ENCODE peak calls at places on chromosome 9, in four cellular contexts. One of them, this sample, is unnamed.

GRCh38 chr9:18683312-18683711 is 209.4 kb downstream of the ADAMTSL1 start:
- DNase-seq in fibroblast of the aortic adventitia: no peak
- DNase-seq in GM23248: no peak
- DNase-seq in ovary: no peak
- DNase-seq in this sample: no peak

GRCh38 chr9:124306098-124306735 is 48.5 kb downstream of the NEK6 start:
- DNase-seq in fibroblast of the aortic adventitia: peak
- DNase-seq in GM23248: peak
- DNase-seq in ovary: no peak
- DNase-seq in this sample: no peak

GRCh38 chr9:81620009-81620405 is 69.3 kb downstream of the TLE1 start:
- DNase-seq in fibroblast of the aortic adventitia: no peak
- DNase-seq in GM23248: no peak
- DNase-seq in ovary: no peak
- DNase-seq in this sample: no peak

GRCh38 chr9:36995927-36996471 is 38.1 kb downstream of the PAX5 start:
- DNase-seq in fibroblast of the aortic adventitia: peak
- DNase-seq in GM23248: peak
- DNase-seq in ovary: no peak
- DNase-seq in this sample: no peak

GRCh38 chr9:35814106-35814840 is 569 bp downstream of the HINT2 start:
- DNase-seq in fibroblast of the aortic adventitia: peak
- DNase-seq in GM23248: peak
- DNase-seq in ovary: peak
- DNase-seq in this sample: no peak

GRCh38 chr9:76394896-76395244 is 644 bp upstream of the RFK start:
- DNase-seq in fibroblast of the aortic adventitia: peak
- DNase-seq in GM23248: no peak
- DNase-seq in ovary: no peak
- DNase-seq in this sample: peak

GRCh38 chr9:106874031-106874430 is 11.1 kb downstream of the ZNF462 start:
- DNase-seq in fibroblast of the aortic adventitia: no peak
- DNase-seq in GM23248: no peak
- DNase-seq in ovary: no peak
- DNase-seq in this sample: no peak

GRCh38 chr9:7570107-7570720 is 229.4 kb downstream of the DMAC1 start:
- DNase-seq in fibroblast of the aortic adventitia: peak
- DNase-seq in GM23248: peak
- DNase-seq in ovary: no peak
- DNase-seq in this sample: no peak

GRCh38 chr9:98783518-98784226 is 12.7 kb downstream of the ANKS6 start:
- DNase-seq in fibroblast of the aortic adventitia: no peak
- DNase-seq in GM23248: no peak
- DNase-seq in ovary: no peak
- DNase-seq in this sample: no peak

GRCh38 chr9:72980183-72980582 is 27.3 kb upstream of the ALDH1A1 start:
- DNase-seq in fibroblast of the aortic adventitia: no peak
- DNase-seq in GM23248: no peak
- DNase-seq in ovary: no peak
- DNase-seq in this sample: no peak

GRCh38 chr9:106019017-106019692 is 324.8 kb downstream of the TMEM38B start:
- DNase-seq in fibroblast of the aortic adventitia: no peak
- DNase-seq in GM23248: no peak
- DNase-seq in ovary: peak
- DNase-seq in this sample: no peak

GRCh38 chr9:93649610-93650261 is 73.4 kb downstream of the PHF2 start:
- DNase-seq in fibroblast of the aortic adventitia: no peak
- DNase-seq in GM23248: peak
- DNase-seq in ovary: peak
- DNase-seq in this sample: no peak

GRCh38 chr9:38068616-38068865 is 486 bp downstream of the SHB start:
- DNase-seq in fibroblast of the aortic adventitia: peak
- DNase-seq in GM23248: peak
- DNase-seq in ovary: peak
- DNase-seq in this sample: no peak

GRCh38 chr9:111798786-111799185 is 4.0 kb upstream of the SHOC1 start:
- DNase-seq in fibroblast of the aortic adventitia: peak
- DNase-seq in GM23248: peak
- DNase-seq in ovary: no peak
- DNase-seq in this sample: no peak

GRCh38 chr9:20384642-20385041 is 237.7 kb downstream of the MLLT3 start:
- DNase-seq in fibroblast of the aortic adventitia: peak
- DNase-seq in GM23248: no peak
- DNase-seq in ovary: no peak
- DNase-seq in this sample: no peak

GRCh38 chr9:37191403-37192089 is 71.2 kb downstream of the ZCCHC7 start:
- DNase-seq in fibroblast of the aortic adventitia: no peak
- DNase-seq in GM23248: no peak
- DNase-seq in ovary: no peak
- DNase-seq in this sample: no peak

GRCh38 chr9:21392270-21392669 is 7.1 kb upstream of the IFNA2 start:
- DNase-seq in fibroblast of the aortic adventitia: no peak
- DNase-seq in GM23248: peak
- DNase-seq in ovary: no peak
- DNase-seq in this sample: no peak

GRCh38 chr9:137269231-137269772 is 8.2 kb upstream of the TOR4A start:
- DNase-seq in fibroblast of the aortic adventitia: no peak
- DNase-seq in GM23248: no peak
- DNase-seq in ovary: peak
- DNase-seq in this sample: no peak

DNA sequence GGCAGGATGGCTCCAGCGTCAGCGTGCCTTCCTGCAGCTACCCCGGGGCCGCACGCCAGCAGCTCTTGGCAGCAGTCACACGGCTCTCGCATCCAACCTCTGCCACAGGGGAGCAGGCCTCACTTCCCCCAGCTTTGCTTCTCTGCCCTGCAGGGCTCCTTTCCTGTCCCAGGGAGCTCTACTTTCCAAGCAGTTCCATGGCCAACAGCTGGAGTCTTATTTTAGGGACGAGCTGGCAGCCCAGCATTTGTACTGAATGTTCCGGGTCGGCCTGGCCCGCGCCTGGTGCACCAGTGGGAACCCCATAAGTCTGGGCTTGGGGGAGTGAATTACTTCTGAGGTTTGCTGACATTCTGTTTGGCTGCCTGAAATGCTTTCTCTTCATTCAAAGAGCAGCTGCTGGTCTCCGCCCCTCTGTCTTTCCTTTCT is 34.6 kb downstream of the GADD45G start:
- DNase-seq in fibroblast of the aortic adventitia: peak
- DNase-seq in GM23248: peak
- DNase-seq in ovary: peak
- DNase-seq in this sample: no peak
- H3K4me3 ChIP-seq in fibroblast of the aortic adventitia: no peak
- H3K4me3 ChIP-seq in GM23248: no peak
- H3K4me3 ChIP-seq in ovary: peak
- H3K4me3 ChIP-seq in this sample: peak

GRCh38 chr9:122374885-122375420 is 4.1 kb downstream of the PTGS1 start:
- DNase-seq in fibroblast of the aortic adventitia: peak
- DNase-seq in GM23248: peak
- DNase-seq in ovary: peak
- DNase-seq in this sample: no peak

GRCh38 chr9:122370869-122371467 is at the start of gene PTGS1:
- DNase-seq in fibroblast of the aortic adventitia: no peak
- DNase-seq in GM23248: peak
- DNase-seq in ovary: no peak
- DNase-seq in this sample: no peak

GRCh38 chr9:122370303-122370702 is 521 bp upstream of the PTGS1 start:
- DNase-seq in fibroblast of the aortic adventitia: no peak
- DNase-seq in GM23248: no peak
- DNase-seq in ovary: no peak
- DNase-seq in this sample: no peak

GRCh38 chr9:122372856-122373845 is 2.3 kb downstream of the PTGS1 start:
- DNase-seq in fibroblast of the aortic adventitia: no peak
- DNase-seq in GM23248: no peak
- DNase-seq in ovary: no peak
- DNase-seq in this sample: no peak

GRCh38 chr9:122371851-122372250 is 1.0 kb downstream of the PTGS1 start:
- DNase-seq in fibroblast of the aortic adventitia: no peak
- DNase-seq in GM23248: no peak
- DNase-seq in ovary: no peak
- DNase-seq in this sample: no peak
- H3K4me3 ChIP-seq in fibroblast of the aortic adventitia: peak
- H3K4me3 ChIP-seq in GM23248: peak
- H3K4me3 ChIP-seq in ovary: no peak
- H3K4me3 ChIP-seq in this sample: no peak

GRCh38 chr9:116154976-116155699 is 1.5 kb downstream of the PAPPA start:
- DNase-seq in fibroblast of the aortic adventitia: peak
- DNase-seq in GM23248: peak
- DNase-seq in ovary: peak
- DNase-seq in this sample: no peak

GRCh38 chr9:116152941-116153764 is 438 bp upstream of the PAPPA start:
- DNase-seq in fibroblast of the aortic adventitia: peak
- DNase-seq in GM23248: peak
- DNase-seq in ovary: peak
- DNase-seq in this sample: no peak

GRCh38 chr9:116152390-116152789 is 1.2 kb upstream of the PAPPA start:
- DNase-seq in fibroblast of the aortic adventitia: no peak
- DNase-seq in GM23248: peak
- DNase-seq in ovary: no peak
- DNase-seq in this sample: no peak

GRCh38 chr9:116154334-116154975 is 864 bp downstream of the PAPPA start:
- DNase-seq in fibroblast of the aortic adventitia: no peak
- DNase-seq in GM23248: peak
- DNase-seq in ovary: peak
- DNase-seq in this sample: no peak

DNA sequence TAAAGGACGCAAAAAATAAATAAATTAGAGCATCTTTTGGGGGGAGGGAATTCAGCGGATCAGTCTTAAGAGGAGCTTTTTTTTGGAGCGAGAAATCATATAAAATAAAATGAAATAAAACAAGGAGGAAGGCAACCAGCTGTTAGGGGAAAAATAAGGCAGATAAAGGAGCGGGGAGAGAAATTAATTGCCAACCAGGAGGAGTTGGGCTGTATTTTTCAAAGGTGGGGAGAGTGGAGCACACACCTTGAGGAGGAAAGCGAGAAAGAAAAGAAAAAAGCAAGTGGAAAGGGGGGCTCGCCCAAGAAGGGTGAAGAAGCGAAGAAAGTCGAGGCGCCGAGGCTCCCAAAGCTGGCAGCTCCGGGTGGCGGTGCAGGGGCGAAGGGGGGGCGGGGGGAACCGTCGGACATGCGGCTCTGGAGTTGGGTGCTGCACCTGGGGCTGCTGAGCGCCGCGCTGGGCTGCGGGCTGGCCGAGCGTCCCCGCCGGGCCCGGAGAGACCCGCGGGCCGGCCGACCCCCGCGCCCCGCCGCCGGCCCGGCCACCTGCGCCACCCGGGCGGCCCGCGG is at the start of gene PAPPA:
- DNase-seq in fibroblast of the aortic adventitia: no peak
- DNase-seq in GM23248: peak
- DNase-seq in ovary: peak
- DNase-seq in this sample: no peak
- H3K4me3 ChIP-seq in fibroblast of the aortic adventitia: peak
- H3K4me3 ChIP-seq in GM23248: peak
- H3K4me3 ChIP-seq in ovary: peak
- H3K4me3 ChIP-seq in this sample: peak

GRCh38 chr9:78366827-78367226 is 69.9 kb downstream of the PSAT1 start:
- DNase-seq in fibroblast of the aortic adventitia: no peak
- DNase-seq in GM23248: no peak
- DNase-seq in ovary: peak
- DNase-seq in this sample: no peak

GRCh38 chr9:78370991-78371390 is 74.1 kb downstream of the PSAT1 start:
- DNase-seq in fibroblast of the aortic adventitia: no peak
- DNase-seq in GM23248: no peak
- DNase-seq in ovary: no peak
- DNase-seq in this sample: no peak

GRCh38 chr9:78365979-78366697 is 69.2 kb downstream of the PSAT1 start:
- DNase-seq in fibroblast of the aortic adventitia: peak
- DNase-seq in GM23248: peak
- DNase-seq in ovary: no peak
- DNase-seq in this sample: no peak

GRCh38 chr9:78369644-78370219 is 72.8 kb downstream of the PSAT1 start:
- DNase-seq in fibroblast of the aortic adventitia: peak
- DNase-seq in GM23248: peak
- DNase-seq in ovary: peak
- DNase-seq in this sample: no peak

GRCh38 chr9:78368236-78368635 is 71.3 kb downstream of the PSAT1 start:
- DNase-seq in fibroblast of the aortic adventitia: no peak
- DNase-seq in GM23248: no peak
- DNase-seq in ovary: no peak
- DNase-seq in this sample: no peak
- H3K4me3 ChIP-seq in fibroblast of the aortic adventitia: no peak
- H3K4me3 ChIP-seq in GM23248: no peak
- H3K4me3 ChIP-seq in ovary: no peak
- H3K4me3 ChIP-seq in this sample: no peak

GRCh38 chr9:130681769-130682489 is 11.7 kb upstream of the EXOSC2 start:
- DNase-seq in fibroblast of the aortic adventitia: no peak
- DNase-seq in GM23248: no peak
- DNase-seq in ovary: no peak
- DNase-seq in this sample: no peak

GRCh38 chr9:130680836-130681768 is 12.5 kb upstream of the EXOSC2 start:
- DNase-seq in fibroblast of the aortic adventitia: peak
- DNase-seq in GM23248: peak
- DNase-seq in ovary: peak
- DNase-seq in this sample: no peak

GRCh38 chr9:130687615-130688014 is 6.0 kb upstream of the EXOSC2 start:
- DNase-seq in fibroblast of the aortic adventitia: no peak
- DNase-seq in GM23248: no peak
- DNase-seq in ovary: no peak
- DNase-seq in this sample: no peak

GRCh38 chr9:130685104-130685503 is 8.5 kb upstream of the EXOSC2 start:
- DNase-seq in fibroblast of the aortic adventitia: no peak
- DNase-seq in GM23248: no peak
- DNase-seq in ovary: no peak
- DNase-seq in this sample: no peak

DNA sequence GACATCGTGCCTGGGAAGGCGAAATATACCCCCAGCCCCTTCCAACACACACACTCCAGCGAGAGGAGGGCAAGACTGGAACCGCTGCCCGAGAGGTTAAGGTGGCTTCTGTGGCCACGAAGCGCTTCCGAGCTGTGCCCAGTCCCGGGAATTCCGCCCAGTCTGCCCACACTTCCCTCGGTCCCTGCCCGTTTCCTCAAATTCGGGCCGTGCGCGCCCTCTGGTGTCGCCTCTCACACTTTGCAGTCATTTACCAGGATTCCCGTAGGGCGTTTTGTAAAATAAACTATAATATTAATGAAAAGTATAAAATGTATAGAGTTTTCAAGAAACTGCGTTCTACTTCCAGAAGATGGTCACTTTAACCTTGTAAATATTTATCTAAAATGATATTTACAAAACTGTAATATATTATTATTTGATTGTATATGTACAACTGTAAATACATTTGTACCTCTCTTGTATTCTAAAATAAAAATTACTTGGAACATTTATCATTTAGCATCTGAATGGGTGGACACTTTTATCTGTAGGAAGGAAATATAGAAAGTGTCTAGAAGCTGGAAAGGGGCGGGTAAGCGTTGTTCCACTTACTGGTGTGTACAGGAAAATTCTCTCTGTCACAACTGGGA is 11.0 kb upstream of the EXOSC2 start:
- DNase-seq in fibroblast of the aortic adventitia: peak
- DNase-seq in GM23248: peak
- DNase-seq in ovary: peak
- DNase-seq in this sample: no peak
- H3K4me3 ChIP-seq in fibroblast of the aortic adventitia: peak
- H3K4me3 ChIP-seq in GM23248: peak
- H3K4me3 ChIP-seq in ovary: peak
- H3K4me3 ChIP-seq in this sample: peak